ENCODE peak calls at places on chromosomes 5 and 9, in six cellular contexts. G is T-cell; M is stromal cell of bone marrow; X is stimulated activated CD4-positive, alpha-beta T cell treated with anti-CD3 and anti-CD28 coated beads, Interleukin-1b, Interleukin-23, amount 100 ng/mL, for 24 hours; H is endothelial cell of umbilical vein; N is G401. Q is an unnamed sample.

GRCh38 chr5:171445910-171446516 is 26.6 kb downstream of the FGF18 start:
- DNase-seq in G (no peak), M (peak; percentile 83), X (no peak), H (no peak), N (no peak), Q (no peak)

GRCh38 chr9:83935276-83935890 is 14.2 kb upstream of the KIF27 start:
- DNase-seq in G (no peak), M (peak; percentile 72), X (no peak), H (peak; percentile 12), N (no peak), Q (no peak)

GRCh38 chr5:172052454-172053236 is 46.2 kb upstream of the FBXW11 start:
- DNase-seq in G (no peak), M (peak; percentile 85), X (no peak), H (peak; percentile 46), N (peak; percentile 71), Q (no peak)

GRCh38 chr5:147532157-147532556 is 22.3 kb upstream of the DPYSL3 start:
- DNase-seq in G (no peak), M (no peak), X (no peak), H (no peak), N (no peak), Q (no peak)

GRCh38 chr5:72178910-72179815 is 71.9 kb downstream of the MAP1B start:
- DNase-seq in G (no peak), M (peak; percentile 86), X (no peak), H (no peak), N (peak; percentile 65), Q (no peak)

GRCh38 chr5:144644317-144644716 is 473.6 kb downstream of the KCTD16 start:
- DNase-seq in G (no peak), M (no peak), X (no peak), H (no peak), N (no peak), Q (no peak)

GRCh38 chr5:137635521-137635921 is 100.4 kb downstream of the KLHL3 start:
- DNase-seq in G (no peak), M (no peak), X (no peak), H (peak; percentile 51), N (no peak), Q (no peak)

GRCh38 chr5:91632871-91633270 is 249.8 kb upstream of the ARRDC3 start:
- DNase-seq in G (no peak), M (no peak), X (no peak), H (no peak), N (no peak), Q (no peak)

GRCh38 chr5:62256161-62257017 is 49.6 kb upstream of the KIF2A start:
- DNase-seq in G (peak; percentile 2), M (no peak), X (no peak), H (peak; percentile 57), N (no peak), Q (no peak)

Q was measured in T-helper 9 cell.